ENCODE peak calls at places on chromosomes 16 and 17, in four cellular contexts. H, S, L and I are unnamed samples.

GRCh38 chr17:79897243-79898063 is 58.2 kb upstream of the CBX4 start:
- DNase-seq in H (no peak), S (no peak), L (no peak), I (no peak)

GRCh38 chr17:45005700-45006099 is 37.6 kb upstream of the C1QL1 start:
- DNase-seq in H (no peak), S (no peak), L (no peak), I (peak; percentile 57)

GRCh38 chr16:11126389-11127072 is 129.5 kb downstream of the SOCS1 start:
- DNase-seq in H (no peak), S (no peak), L (no peak), I (peak; percentile 39)

GRCh38 chr17:71828182-71828596 is 292.6 kb upstream of the SOX9 start:
- DNase-seq in H (peak; percentile 97), S (no peak), L (no peak), I (peak; percentile 14)

GRCh38 chr17:32609085-32609484 is 122.3 kb downstream of the CDK5R1 start:
- DNase-seq in H (no peak), S (no peak), L (peak; percentile 52), I (no peak)

GRCh38 chr17:33523577-33523981 is 230.5 kb upstream of the ASIC2 start:
- DNase-seq in H (no peak), S (no peak), L (no peak), I (no peak)

GRCh38 chr17:28760987-28761562 is 17.3 kb downstream of the TRAF4 start:
- DNase-seq in H (peak; percentile 94), S (no peak), L (no peak), I (peak; percentile 71)

GRCh38 chr17:9522074-9522473 is 53.5 kb downstream of the STX8 start:
- DNase-seq in H (no peak), S (peak; percentile 62), L (peak; percentile 60), I (peak; percentile 64)

GRCh38 chr17:81115749-81116464 is 49.4 kb upstream of the PVALEF start:
- DNase-seq in H (no peak), S (no peak), L (no peak), I (no peak)

GRCh38 chr17:74639704-74640142 is 16.2 kb upstream of the CD300E start:
- DNase-seq in H (no peak), S (no peak), L (no peak), I (no peak)

GRCh38 chr17:75825748-75826370 is 18.3 kb downstream of the UNC13D start:
- DNase-seq in H (no peak), S (no peak), L (no peak), I (peak; percentile 65)

GRCh38 chr17:31597646-31598387 is 206.3 kb downstream of the RAB11FIP4 start:
- DNase-seq in H (no peak), S (no peak), L (no peak), I (peak; percentile 14)

GRCh38 chr17:57603978-57604377 is 141.1 kb downstream of the CCDC182 start:
- DNase-seq in H (no peak), S (no peak), L (no peak), I (no peak)

GRCh38 chr17:2814499-2815341 is 18.5 kb downstream of the RAP1GAP2 start:
- DNase-seq in H (peak; percentile 32), S (no peak), L (no peak), I (peak; percentile 38)

GRCh38 chr17:8479431-8479947 is 43.8 kb downstream of the NDEL1 start:
- DNase-seq in H (no peak), S (no peak), L (no peak), I (peak; percentile 96)

GRCh38 chr17:75845058-75845711 is 981 bp upstream of the UNC13D start:
- DNase-seq in H (peak; percentile 96), S (peak; percentile 85), L (peak; percentile 91), I (peak; percentile 99)

GRCh38 chr17:49979748-49980479 is 10.9 kb downstream of the DLX4 start:
- DNase-seq in H (no peak), S (no peak), L (no peak), I (peak; percentile 92)

GRCh38 chr16:6891486-6891885 is 441.2 kb upstream of the RBFOX1 start:
- DNase-seq in H (no peak), S (no peak), L (no peak), I (no peak)

GRCh38 chr17:16938031-16938430 is 33.9 kb downstream of the TNFRSF13B start:
- DNase-seq in H (no peak), S (no peak), L (no peak), I (peak; percentile 37)

GRCh38 chr17:18981642-18982424 is 22.7 kb downstream of the FAM83G start:
- DNase-seq in H (no peak), S (peak; percentile 72), L (peak; percentile 76), I (peak; percentile 99)

GRCh38 chr17:4483012-4483840 is 15.5 kb upstream of the SPNS2 start:
- DNase-seq in H (no peak), S (peak; percentile 64), L (peak; percentile 48), I (peak; percentile 83)

GRCh38 chr17:59893617-59894100 is 738 bp downstream of the RPS6KB1 start:
- DNase-seq in H (no peak), S (peak; percentile 57), L (peak; percentile 34), I (no peak)

GRCh38 chr17:75693500-75694481 is 26.7 kb downstream of the SAP30BP start:
- DNase-seq in H (peak; percentile 79), S (peak; percentile 57), L (peak; percentile 85), I (peak; percentile 95)

GRCh38 chr17:44989552-44990138 is 21.5 kb upstream of the C1QL1 start:
- DNase-seq in H (no peak), S (no peak), L (no peak), I (peak; percentile 58)

GRCh38 chr17:3845754-3846738 is at the start of gene NCBP3:
- DNase-seq in H (peak; percentile 94), S (peak; percentile 96), L (peak; percentile 97), I (peak; percentile 100)

DNA sequence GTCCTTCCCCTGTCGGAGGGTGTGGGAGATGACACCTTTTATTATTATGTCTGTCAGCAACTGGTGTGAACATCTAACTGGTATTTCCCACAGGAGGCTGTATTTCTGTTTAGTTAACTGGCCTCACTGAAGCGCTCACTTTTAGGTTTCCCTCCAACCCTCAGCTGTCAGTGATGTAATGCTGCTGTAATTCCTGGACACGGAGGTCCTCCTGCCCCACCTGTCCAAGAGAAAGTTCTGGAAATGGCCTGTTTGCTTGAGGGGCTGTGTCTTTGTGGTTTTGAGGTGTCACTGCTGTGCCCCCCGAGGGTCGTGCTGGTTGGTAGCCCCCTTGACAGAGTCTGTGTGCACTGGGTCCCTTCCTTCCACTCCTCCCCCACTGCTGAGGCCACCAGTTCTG is 11.5 kb downstream of the KCNJ12 start:
- DNase-seq in H (no peak), S (no peak), L (no peak), I (no peak)
- H3K4me2 ChIP-seq in H (no peak overlapping the region), S (no peak overlapping the region), L (no peak overlapping the region), I (no peak overlapping the region)

GRCh38 chr16:59412275-59412841 is 678.2 kb upstream of the GOT2 start:
- DNase-seq in H (no peak), S (peak; percentile 10), L (peak; percentile 67), I (no peak)
- TF ChIP-seq CTCF in H (peak; percentile 74), S (peak; percentile 63), L (peak; percentile 69), I (peak; percentile 63)

GRCh38 chr17:27464431-27464830 is 8.2 kb downstream of the KSR1 start:
- DNase-seq in H (no peak), S (no peak), L (no peak), I (no peak)

GRCh38 chr17:27463235-27463677 is 7.0 kb downstream of the KSR1 start:
- DNase-seq in H (no peak), S (no peak), L (no peak), I (no peak)

GRCh38 chr17:27469256-27469655 is 13.0 kb downstream of the KSR1 start:
- DNase-seq in H (no peak), S (no peak), L (no peak), I (no peak)

GRCh38 chr17:27466748-27467375 is 10.6 kb downstream of the KSR1 start:
- DNase-seq in H (no peak), S (no peak), L (no peak), I (peak; percentile 66)

DNA sequence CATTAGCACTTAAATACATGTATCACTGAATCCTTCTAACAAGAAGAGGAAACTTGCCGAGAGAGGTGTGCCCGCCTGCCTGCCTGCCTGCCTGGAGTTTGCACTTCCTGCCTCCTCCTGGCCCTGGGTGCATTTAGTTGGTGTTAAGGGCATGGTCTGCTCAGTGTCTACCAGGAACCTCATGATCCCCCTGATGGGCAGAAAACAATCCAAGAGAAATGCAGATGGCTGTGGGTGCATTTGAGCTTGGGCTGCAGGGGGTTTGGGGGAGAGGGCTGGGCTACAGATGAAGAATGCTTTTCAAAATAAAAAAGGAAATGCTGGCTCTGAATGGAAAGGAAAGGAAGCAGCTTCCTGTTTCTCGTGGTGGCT is 10.1 kb downstream of the KSR1 start:
- DNase-seq in H (peak; percentile 58), S (no peak), L (no peak), I (no peak)
- H3K4me2 ChIP-seq in H (no peak overlapping the region), S (no peak overlapping the region), L (no peak overlapping the region), I (no peak overlapping the region)

GRCh38 chr16:74774223-74775139 is at the start of gene FA2H:
- DNase-seq in H (peak; percentile 94), S (peak; percentile 93), L (peak; percentile 71), I (peak; percentile 94)
- TF ChIP-seq CTCF in H (peak; percentile 70), S (peak; percentile 32), L (peak; percentile 50), I (no peak)

DNA sequence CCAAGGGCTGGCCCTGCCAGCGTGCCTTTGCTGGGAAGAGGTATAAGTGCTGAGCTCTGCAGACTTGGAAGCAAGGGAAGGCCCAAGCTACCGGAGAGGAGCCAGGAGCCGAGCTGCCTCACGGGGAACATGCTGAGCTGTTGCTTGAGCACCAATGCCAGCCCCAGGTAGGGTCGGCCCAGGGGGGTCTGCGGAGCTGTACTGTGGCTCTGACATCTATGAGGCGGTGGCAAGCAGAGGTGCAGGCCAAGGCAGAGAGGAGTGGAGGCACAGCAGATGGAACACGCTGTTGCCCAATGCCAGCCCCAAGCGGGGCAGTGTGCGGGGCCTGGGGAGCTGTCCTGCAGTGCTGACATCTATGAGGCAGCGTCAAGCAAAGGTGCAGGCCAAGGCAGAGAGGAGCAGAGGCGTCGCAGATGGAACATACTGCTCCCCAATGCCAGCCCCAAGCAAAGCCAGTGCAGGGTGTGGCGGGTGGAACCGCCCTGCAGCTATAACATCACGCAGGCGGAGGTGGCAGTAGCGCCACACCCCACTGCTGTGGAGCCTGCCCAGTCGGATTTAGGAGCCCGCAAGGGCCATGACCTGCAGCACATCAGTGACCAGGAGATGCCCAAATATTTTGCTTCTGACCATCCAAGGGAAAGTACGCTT is 10.0 kb downstream of the GGA2 start:
- DNase-seq in H (no peak), S (no peak), L (no peak), I (no peak)
- H3K4me2 ChIP-seq in H (no peak overlapping the region), S (no peak overlapping the region), L (no peak overlapping the region), I (no peak overlapping the region)

GRCh38 chr16:12899529-12900168 is 1.7 kb upstream of the SHISA9 start:
- DNase-seq in H (no peak), S (no peak), L (no peak), I (no peak)

GRCh38 chr16:12901204-12901596 is 198 bp upstream of the SHISA9 start:
- DNase-seq in H (peak; percentile 92), S (peak; percentile 44), L (no peak), I (peak; percentile 56)

GRCh38 chr16:12896562-12896961 is 4.8 kb upstream of the SHISA9 start:
- DNase-seq in H (peak; percentile 50), S (peak; percentile 64), L (peak; percentile 60), I (no peak)

GRCh38 chr16:12900599-12901203 is 697 bp upstream of the SHISA9 start:
- DNase-seq in H (peak; percentile 36), S (no peak), L (no peak), I (no peak)

GRCh38 chr16:12898556-12898955 is 2.8 kb upstream of the SHISA9 start:
- DNase-seq in H (peak; percentile 50), S (peak; percentile 27), L (no peak), I (no peak)
- TF ChIP-seq CTCF in H (peak; percentile 57), S (peak; percentile 13), L (no peak), I (no peak)